ENCODE peak calls at places on chromosomes 11 and 22, in four cellular contexts. R is HS-5; A is HTR-8/SVneo; S is activated CD4-positive, alpha-beta T cell treated with anti-CD3 and anti-CD28 coated beads for 48 hours. C is an unnamed sample.

GRCh38 chr11:15213471-15214231 is 98.9 kb downstream of the INSC start:
- DNase-seq in R (no peak), A (no peak), S (no peak), C (no peak)

GRCh38 chr11:117720061-117720511 is 76.9 kb downstream of the DSCAML1 start:
- DNase-seq in S (no peak), A (no peak), R (no peak), C (no peak)

GRCh38 chr22:34950480-34950879 is 115.5 kb upstream of the ISX start:
- DNase-seq in R (no peak), S (no peak), A (no peak), C (no peak)

GRCh38 chr11:113202431-113202830 is 112.0 kb upstream of the TTC12 start:
- DNase-seq in A (no peak), S (no peak), R (no peak), C (no peak)

GRCh38 chr22:45248832-45249561 is 8.3 kb upstream of the KIAA0930 start:
- DNase-seq in A (no peak), S (no peak), R (no peak), C (no peak)

GRCh38 chr11:82969811-82970210 is 68.3 kb downstream of the DDIAS start:
- DNase-seq in A (no peak), S (no peak), R (no peak), C (no peak)

GRCh38 chr11:104883342-104883741 is 14.9 kb downstream of the CASP12 start:
- DNase-seq in A (no peak), S (no peak), R (no peak), C (no peak)

GRCh38 chr11:75277211-75277805 is 36.7 kb downstream of the TPBGL start:
- DNase-seq in S (no peak), A (no peak), R (no peak), C (no peak)

GRCh38 chr22:48568736-48569330 is 1258.8 kb downstream of the BRD1 start:
- DNase-seq in R (no peak), S (no peak), A (no peak), C (no peak)

GRCh38 chr11:14861680-14862079 is 30.4 kb downstream of the CYP2R1 start:
- DNase-seq in A (no peak), R (no peak), S (no peak), C (peak; percentile 41)

GRCh38 chr22:25911243-25911972 is 169.4 kb downstream of the MYO18B start:
- DNase-seq in S (no peak), R (no peak), A (no peak), C (no peak)

GRCh38 chr11:12090761-12091261 is 19.6 kb upstream of the MICAL2 start:
- DNase-seq in R (no peak), S (no peak), A (no peak), C (no peak)

GRCh38 chr22:36425977-36426523 is 38.3 kb upstream of the MYH9 start:
- DNase-seq in S (no peak), R (no peak), A (no peak), C (no peak)

GRCh38 chr11:14499560-14500180 is at the start of gene COPB1:
- DNase-seq in A (peak; percentile 84), S (peak; percentile 95), R (peak; percentile 86), C (peak; percentile 95)

GRCh38 chr11:121482231-121483129 is 29.7 kb upstream of the SORL1-AS1 start:
- DNase-seq in R (no peak), A (no peak), S (peak; percentile 49), C (no peak)

GRCh38 chr22:39287076-39287743 is 32.2 kb downstream of the RPL3 start:
- DNase-seq in A (no peak), S (no peak), R (no peak), C (no peak)

GRCh38 chr22:46577361-46578249 is 40.2 kb upstream of the CELSR1 start:
- DNase-seq in S (peak; percentile 32), R (no peak), A (no peak), C (no peak)

GRCh38 chr22:29719894-29720645 is at the start of gene CABP7:
- DNase-seq in R (no peak), A (no peak), S (no peak), C (no peak)

GRCh38 chr22:27148025-27148424 is 490.6 kb downstream of the MIAT start:
- DNase-seq in R (no peak), A (no peak), S (no peak), C (no peak)

GRCh38 chr11:117230286-117230961 is 1.4 kb downstream of the PCSK7 start:
- DNase-seq in A (no peak), S (peak; percentile 72), R (no peak), C (no peak)

GRCh38 chr22:17782621-17783020 is 8.4 kb upstream of the BID start:
- DNase-seq in R (no peak), S (no peak), A (no peak), C (no peak)

GRCh38 chr11:74863410-74863809 is 85.5 kb downstream of the XRRA1 start:
- DNase-seq in A (no peak), R (no peak), S (no peak), C (no peak)

GRCh38 chr22:39663751-39664150 is 93.2 kb downstream of the CACNA1I start:
- DNase-seq in A (no peak), S (no peak), R (no peak), C (no peak)

GRCh38 chr11:35365961-35366360 is 53.4 kb downstream of the SLC1A2 start:
- DNase-seq in S (no peak), A (no peak), R (no peak), C (no peak)

GRCh38 chr11:114154271-114155047 is 94.9 kb downstream of the ZBTB16 start:
- DNase-seq in R (no peak), A (no peak), S (no peak), C (peak; percentile 9)

GRCh38 chr11:56816259-56816658 is 67.8 kb upstream of the OR9G4 start:
- DNase-seq in S (no peak), R (no peak), A (no peak), C (no peak)

GRCh38 chr11:6663794-6664478 is 8.3 kb upstream of the DCHS1 start:
- DNase-seq in S (no peak), A (no peak), R (no peak), C (no peak)

GRCh38 chr11:122405788-122406341 is 249.7 kb upstream of the UBASH3B start:
- DNase-seq in R (no peak), A (no peak), S (no peak), C (no peak)

GRCh38 chr11:131912127-131912526 is 541.7 kb downstream of the NTM start:
- DNase-seq in S (no peak), R (no peak), A (no peak), C (no peak)

GRCh38 chr11:113674397-113674685 is 31.8 kb downstream of the TMPRSS5 start:
- DNase-seq in R (no peak), S (no peak), A (no peak), C (no peak)

GRCh38 chr11:65427691-65428577 is 5.3 kb downstream of the NEAT1 start:
- DNase-seq in S (peak; percentile 62), A (no peak), R (peak; percentile 86), C (no peak)

GRCh38 chr11:105937738-105938137 is 84.3 kb downstream of the MSANTD4 start:
- DNase-seq in A (no peak), S (no peak), R (no peak), C (no peak)

GRCh38 chr11:117772360-117772759 is 24.7 kb downstream of the DSCAML1 start:
- DNase-seq in A (no peak), S (no peak), R (no peak), C (no peak)

GRCh38 chr22:36329217-36330078 is 58.3 kb downstream of the MYH9 start:
- DNase-seq in S (peak; percentile 90), A (peak; percentile 89), R (peak; percentile 96), C (peak; percentile 83)